ENCODE peak calls at places on chromosomes 12 and 14, in five cellular contexts. W, H, L, I and U are unnamed samples.

GRCh38 chr12:121295746-121296617 is 527 bp downstream of the CAMKK2 start:
- DNase-seq in I (no peak), L (no peak), W (no peak), H (peak), U (no peak)

GRCh38 chr12:23014749-23015148 is 389.8 kb downstream of the ETNK1 start:
- DNase-seq in H (no peak), I (no peak), L (no peak), W (no peak), U (no peak)

GRCh38 chr12:66302827-66303169 is 505 bp downstream of the HELB start:
- DNase-seq in W (no peak), H (no peak), I (no peak), L (no peak), U (no peak)

GRCh38 chr12:65598688-65599087 is 225.6 kb upstream of the HMGA2 start:
- DNase-seq in W (no peak), H (peak), I (no peak), L (no peak), U (no peak)

GRCh38 chr12:75836533-75836932 is 195.0 kb downstream of the PHLDA1 start:
- DNase-seq in L (no peak), H (no peak), I (no peak), W (no peak), U (no peak)

GRCh38 chr12:42588981-42589464 is 523 bp downstream of the PRICKLE1 start:
- DNase-seq in I (peak), H (peak), L (no peak), W (peak), U (peak)

GRCh38 chr14:72643317-72643801 is 250.5 kb downstream of the DPF3 start:
- DNase-seq in I (no peak), W (no peak), H (no peak), L (peak), U (peak)

GRCh38 chr12:67661311-67662011 is 12.9 kb downstream of the DYRK2 start:
- DNase-seq in L (peak), H (no peak), W (no peak), I (no peak), U (no peak)

GRCh38 chr12:46556820-46557524 is 184.4 kb upstream of the SLC38A2 start:
- DNase-seq in L (peak), W (no peak), I (no peak), H (no peak), U (peak)

GRCh38 chr14:87186745-87187144 is 806.2 kb downstream of the GALC start:
- DNase-seq in W (no peak), L (no peak), I (no peak), H (peak), U (no peak)

GRCh38 chr12:43063642-43064041 is 474.1 kb upstream of the PRICKLE1 start:
- DNase-seq in L (peak), I (no peak), H (no peak), W (no peak), U (no peak)

GRCh38 chr12:2009623-2010022 is 5.4 kb upstream of the DCP1B start:
- DNase-seq in L (no peak), H (peak), W (no peak), I (no peak), U (no peak)

GRCh38 chr14:56581041-56581727 is 1.6 kb downstream of the TMEM260 start:
- DNase-seq in L (no peak), H (no peak), I (no peak), W (no peak), U (no peak)

GRCh38 chr14:56580317-56580711 is 716 bp downstream of the TMEM260 start:
- DNase-seq in L (no peak), H (no peak), W (no peak), I (no peak), U (no peak)

GRCh38 chr14:56585461-56586084 is 6.0 kb downstream of the TMEM260 start:
- DNase-seq in L (peak), H (no peak), I (no peak), W (no peak), U (no peak)

DNA sequence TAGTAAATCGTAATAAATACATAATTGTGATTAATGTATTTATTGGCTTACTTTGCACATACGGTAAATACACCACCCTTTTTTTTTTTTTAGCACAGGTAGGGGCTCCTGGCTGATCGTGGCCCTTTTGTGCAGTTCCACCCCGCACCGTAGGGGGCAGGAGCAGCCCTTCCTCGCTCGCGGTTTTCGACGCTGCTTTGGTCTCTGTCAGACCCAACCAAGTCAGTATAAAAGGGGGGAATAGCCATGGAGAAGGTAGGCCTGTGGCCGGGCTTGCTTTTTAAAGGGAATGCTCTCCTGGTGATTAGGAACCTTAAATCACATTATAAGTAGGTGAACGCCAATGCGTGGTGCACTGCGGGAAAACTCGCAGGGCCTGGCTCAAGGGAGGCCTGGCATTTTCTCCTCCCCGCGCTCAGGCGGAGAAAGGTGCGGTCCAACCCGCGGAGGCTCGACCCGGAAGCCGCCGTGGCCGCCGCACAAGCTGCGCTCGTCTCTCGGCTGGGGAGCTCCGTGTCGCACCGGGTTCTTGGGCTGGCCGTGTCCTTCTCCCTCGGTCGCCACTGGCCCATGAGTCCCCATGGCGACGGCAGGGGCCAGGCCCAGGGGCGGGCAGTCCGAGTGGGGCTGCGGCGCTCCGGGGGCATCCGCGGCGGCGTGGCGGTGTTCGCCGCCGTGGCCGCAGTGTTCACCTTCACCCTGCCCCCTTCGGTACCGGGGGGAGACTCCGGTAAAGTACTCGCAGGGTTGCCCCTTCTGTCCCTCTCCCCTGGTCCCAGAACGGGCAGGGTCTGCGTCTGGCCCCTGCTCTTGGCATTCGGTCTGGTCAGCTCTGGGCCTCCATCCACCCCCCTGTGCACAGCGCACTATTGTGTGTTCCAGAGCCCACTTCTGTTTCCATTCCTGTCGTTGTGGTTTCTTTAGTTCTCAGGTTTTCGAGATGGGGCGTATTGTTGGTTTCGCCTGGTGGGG is at the start of gene TMEM260:
- DNase-seq in W (peak), H (peak), L (peak), I (peak), U (peak)
- H3K4me3 ChIP-seq in W (peak), H (peak), L (peak), I (peak), U (peak)

GRCh38 chr12:112980491-112981158 is 2.3 kb downstream of the OAS2 start:
- DNase-seq in I (no peak), L (no peak), W (no peak), H (no peak), U (no peak)
- H3K4me3 ChIP-seq in I (no peak), L (no peak), W (no peak), H (no peak), U (no peak)

GRCh38 chr14:88552859-88553258 is 1.9 kb downstream of the PTPN21 start:
- DNase-seq in I (no peak), L (no peak), H (no peak), W (no peak), U (no peak)

GRCh38 chr14:88551936-88552565 is 2.8 kb downstream of the PTPN21 start:
- DNase-seq in I (no peak), L (peak), W (no peak), H (peak), U (peak)

GRCh38 chr14:88554458-88555286 is at the start of gene PTPN21:
- DNase-seq in H (peak), W (peak), I (peak), L (peak), U (peak)

GRCh38 chr14:88556581-88556980 is 1.8 kb upstream of the PTPN21 start:
- DNase-seq in H (no peak), I (no peak), L (peak), W (no peak), U (no peak)

GRCh38 chr14:88553886-88554457 is 835 bp downstream of the PTPN21 start:
- DNase-seq in W (no peak), I (no peak), H (peak), L (peak), U (peak)
- H3K4me3 ChIP-seq in W (peak), I (peak), H (peak), L (peak), U (peak)

DNA sequence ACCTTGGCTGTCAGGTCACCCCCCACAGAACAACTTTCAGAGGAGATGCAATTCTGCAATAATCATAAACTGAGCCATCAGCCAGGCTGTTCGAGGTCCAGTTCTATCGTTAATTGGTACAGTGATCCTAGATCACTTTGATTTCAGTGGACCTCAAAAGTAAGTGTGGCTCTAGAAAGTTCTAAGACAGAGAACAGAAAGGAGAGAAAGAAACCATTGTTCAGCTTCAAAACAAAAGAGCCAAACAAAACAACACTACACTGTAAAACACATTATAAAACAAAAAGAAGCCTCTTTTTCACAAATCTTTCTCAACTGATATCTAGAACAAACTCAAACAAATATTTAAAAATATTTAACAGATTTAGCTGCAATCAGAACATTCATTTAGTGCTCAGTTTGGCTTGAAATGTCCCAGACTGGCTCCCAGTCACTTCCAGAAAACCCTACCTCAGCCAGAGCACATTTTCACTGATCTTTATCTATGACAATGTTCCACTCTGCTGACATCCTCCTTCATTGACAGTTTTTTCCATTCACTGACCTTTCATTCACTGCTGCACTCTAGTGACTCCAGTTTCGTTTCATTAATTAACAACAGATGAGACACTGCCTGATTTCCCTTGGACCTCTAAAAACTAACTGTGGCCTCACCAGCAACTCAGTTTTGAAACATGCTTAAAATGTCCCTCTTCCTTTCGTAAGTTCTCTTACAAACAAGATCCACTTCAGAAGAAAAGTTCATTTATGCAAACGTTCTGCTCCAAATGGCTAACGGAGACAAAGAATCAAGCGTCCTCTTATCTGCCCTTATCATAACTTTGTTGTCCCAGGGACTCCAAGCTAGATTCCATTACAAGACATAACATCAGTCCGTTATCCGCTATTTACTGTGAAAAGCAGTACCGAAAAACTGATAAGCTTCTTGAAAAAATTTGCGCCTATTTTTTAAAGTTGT is 56.8 kb downstream of the DUSP16 start:
- DNase-seq in I (peak), W (no peak), L (peak), H (no peak), U (peak)
- H3K4me3 ChIP-seq in I (peak), W (peak), L (peak), H (no peak), U (peak)

DNA sequence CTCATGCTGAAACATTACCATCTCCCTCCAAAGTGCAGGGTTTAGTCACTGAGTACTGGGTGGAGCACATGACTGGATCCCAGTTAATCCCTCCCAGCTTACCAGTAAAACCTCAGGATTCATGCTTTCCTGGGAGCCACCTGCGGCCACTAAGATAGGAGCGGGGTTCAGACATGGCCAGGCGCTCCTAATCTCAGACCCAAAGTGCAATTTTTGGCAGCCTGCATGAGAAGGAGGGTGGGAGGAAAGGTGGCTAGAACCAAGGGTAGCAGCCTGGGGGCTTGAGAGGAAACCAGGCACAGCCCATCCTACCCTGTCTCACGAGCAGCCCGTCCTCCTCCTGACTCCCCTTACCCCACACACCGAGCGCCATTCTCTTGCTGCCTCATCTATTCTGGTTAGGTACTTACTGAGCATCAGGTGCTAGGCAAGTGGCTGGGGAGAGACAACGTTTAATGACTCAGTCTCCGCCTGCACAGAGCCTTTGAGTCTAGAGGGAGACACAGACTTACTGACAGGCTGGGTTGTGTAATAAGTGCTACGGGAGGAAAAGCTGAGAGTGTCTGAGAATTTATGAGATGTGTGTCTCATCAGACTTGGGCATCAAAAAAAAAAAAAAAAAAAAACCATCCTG is 9.9 kb downstream of the GPRC5A start:
- DNase-seq in L (peak), W (peak), H (no peak), I (peak), U (peak)
- H3K4me3 ChIP-seq in L (peak), W (peak), H (no peak), I (no peak), U (peak)